ENCODE peak calls at places on chromosomes 3 and 15, in five cellular contexts. K, I, X, Y and H are unnamed samples.

GRCh38 chr3:134077649-134078081 is 47.9 kb upstream of the SLCO2A1 start:
- DNase-seq in Y (no peak), K (no peak), I (no peak), X (peak; percentile 12), H (no peak)

GRCh38 chr3:25495726-25496125 is 67.7 kb downstream of the RARB start:
- DNase-seq in I (no peak), K (no peak), Y (no peak), X (no peak), H (peak; percentile 33)

GRCh38 chr3:153961498-153961897 is 159.7 kb upstream of the ARHGEF26 start:
- DNase-seq in K (no peak), I (no peak), Y (no peak), X (no peak), H (no peak)

GRCh38 chr3:127431066-127431465 is 143.2 kb upstream of the PRR20G start:
- DNase-seq in I (no peak), X (peak; percentile 16), Y (no peak), K (peak; percentile 31), H (no peak)

GRCh38 chr15:83114305-83114704 is 6.9 kb downstream of the TM6SF1 start:
- DNase-seq in Y (no peak), K (no peak), X (no peak), I (no peak), H (no peak)

GRCh38 chr15:69576035-69576526 is 123.5 kb downstream of the RPLP1 start:
- DNase-seq in Y (peak; percentile 44), X (peak; percentile 27), I (no peak), K (peak; percentile 73), H (peak; percentile 16)

GRCh38 chr3:45760878-45761711 is 35.2 kb downstream of the SLC6A20 start:
- DNase-seq in I (peak; percentile 43), K (peak; percentile 74), Y (peak; percentile 81), X (peak; percentile 36), H (peak; percentile 68)

GRCh38 chr3:129954509-129954908 is 20.0 kb upstream of the TRH start:
- DNase-seq in X (no peak), I (no peak), K (no peak), Y (no peak), H (no peak)

GRCh38 chr3:71695000-71695482 is 30.2 kb downstream of the EIF4E3 start:
- DNase-seq in X (no peak), K (peak; percentile 50), Y (peak; percentile 20), I (no peak), H (no peak)

GRCh38 chr3:65483475-65483874 is 555.2 kb downstream of the MAGI1 start:
- DNase-seq in I (peak; percentile 40), K (peak; percentile 68), X (peak; percentile 68), Y (peak; percentile 67), H (peak; percentile 72)

GRCh38 chr3:9884555-9885165 is 4.6 kb upstream of the CIDEC start:
- DNase-seq in K (no peak), X (no peak), I (peak; percentile 88), Y (peak; percentile 74), H (peak; percentile 77)

GRCh38 chr3:71416868-71417267 is 166.7 kb downstream of the FOXP1 start:
- DNase-seq in K (no peak), Y (no peak), X (no peak), I (no peak), H (no peak)

DNA sequence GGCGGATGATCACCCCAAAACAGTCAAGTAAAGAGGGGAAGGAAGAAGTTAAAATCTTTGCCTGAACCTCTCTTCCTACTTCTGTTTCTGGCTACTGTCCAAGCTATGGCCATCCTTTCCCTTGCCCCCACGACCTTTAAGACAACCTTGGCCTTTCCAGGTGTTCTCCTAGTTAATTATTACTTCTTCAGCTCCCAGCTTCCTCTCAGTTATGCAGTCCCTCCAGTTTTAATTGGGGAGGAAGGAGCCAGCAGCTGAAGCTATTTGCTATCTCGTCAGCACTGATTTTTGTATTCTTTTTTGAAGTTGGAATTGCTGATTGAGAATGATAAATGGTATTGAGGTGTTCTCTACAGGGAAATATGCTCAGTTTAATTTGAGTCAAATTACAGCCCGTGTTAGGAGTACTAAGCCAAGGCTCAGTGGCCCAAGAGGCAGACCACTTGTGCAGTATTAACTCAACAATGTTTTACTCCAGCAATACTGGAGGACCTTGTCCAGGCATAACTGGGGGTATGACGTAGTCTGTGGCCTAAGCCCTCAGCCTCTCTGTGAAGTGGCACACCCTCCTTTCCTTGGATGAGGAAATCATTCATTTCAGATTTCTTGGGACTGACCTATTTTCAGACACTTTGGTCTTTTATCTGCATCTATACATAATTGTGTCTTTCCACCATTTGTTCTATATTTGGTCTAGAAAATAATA is 336.9 kb downstream of the SLC9A9 start:
- DNase-seq in Y (no peak), K (no peak), X (no peak), I (no peak), H (no peak)
- TF ChIP-seq CTCF in Y (no peak), K (no peak), X (no peak), I (no peak), H (no peak)

DNA sequence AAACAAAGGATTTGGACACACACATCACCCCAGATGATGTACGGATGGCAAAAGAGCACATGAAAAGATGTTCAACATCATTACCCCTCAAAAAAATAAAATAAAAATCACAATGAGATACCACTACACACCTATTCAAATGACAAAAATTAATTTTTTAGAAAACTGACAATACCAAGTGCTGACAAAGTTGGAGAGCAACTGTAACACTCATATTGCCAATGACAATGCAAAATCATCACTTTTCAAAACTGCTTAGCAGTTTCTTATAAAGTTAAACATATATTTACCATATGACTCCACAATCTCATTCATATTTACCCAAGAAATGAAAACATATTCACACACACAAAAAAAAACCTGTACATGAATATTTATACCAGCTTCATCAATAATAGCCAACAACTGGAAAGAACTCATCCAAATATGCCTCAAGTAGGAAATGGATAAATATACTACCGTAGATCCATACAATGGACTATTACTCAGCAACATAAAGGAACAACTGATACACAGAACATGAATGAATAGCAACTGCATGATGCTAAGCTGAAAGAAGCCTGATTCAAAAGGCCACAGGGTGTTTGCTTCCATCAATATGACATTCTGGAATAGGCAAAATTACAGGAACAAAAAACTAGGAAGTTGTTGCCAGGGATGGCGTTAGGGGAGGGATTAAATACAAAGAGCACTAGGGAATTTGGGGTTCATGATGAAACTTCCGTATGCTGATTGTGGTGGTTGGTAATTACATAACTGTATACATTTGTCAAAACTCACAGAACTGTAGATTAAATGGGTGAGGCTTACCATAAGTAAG is 1.3 kb downstream of the FSIP1 start:
- DNase-seq in X (no peak), I (no peak), K (no peak), Y (no peak), H (no peak)
- H3K4me3 ChIP-seq in X (no peak overlapping the region), I (peak overlapping the region; percentile 98), K (no peak overlapping the region), Y (no peak overlapping the region), H (no peak overlapping the region)

GRCh38 chr3:142723665-142723967 is 218 bp upstream of the TRPC1 start:
- DNase-seq in I (no peak), K (no peak), Y (no peak), X (no peak), H (no peak)

GRCh38 chr3:142723968-142724681 is at the start of gene TRPC1:
- DNase-seq in X (peak; percentile 62), Y (peak; percentile 80), K (peak; percentile 67), I (peak; percentile 56), H (peak; percentile 81)

GRCh38 chr3:142725352-142725739 is 1.5 kb downstream of the TRPC1 start:
- DNase-seq in X (no peak), Y (no peak), I (no peak), K (no peak), H (no peak)

GRCh38 chr3:142726017-142726416 is 2.2 kb downstream of the TRPC1 start:
- DNase-seq in K (no peak), Y (no peak), I (no peak), X (no peak), H (no peak)

DNA sequence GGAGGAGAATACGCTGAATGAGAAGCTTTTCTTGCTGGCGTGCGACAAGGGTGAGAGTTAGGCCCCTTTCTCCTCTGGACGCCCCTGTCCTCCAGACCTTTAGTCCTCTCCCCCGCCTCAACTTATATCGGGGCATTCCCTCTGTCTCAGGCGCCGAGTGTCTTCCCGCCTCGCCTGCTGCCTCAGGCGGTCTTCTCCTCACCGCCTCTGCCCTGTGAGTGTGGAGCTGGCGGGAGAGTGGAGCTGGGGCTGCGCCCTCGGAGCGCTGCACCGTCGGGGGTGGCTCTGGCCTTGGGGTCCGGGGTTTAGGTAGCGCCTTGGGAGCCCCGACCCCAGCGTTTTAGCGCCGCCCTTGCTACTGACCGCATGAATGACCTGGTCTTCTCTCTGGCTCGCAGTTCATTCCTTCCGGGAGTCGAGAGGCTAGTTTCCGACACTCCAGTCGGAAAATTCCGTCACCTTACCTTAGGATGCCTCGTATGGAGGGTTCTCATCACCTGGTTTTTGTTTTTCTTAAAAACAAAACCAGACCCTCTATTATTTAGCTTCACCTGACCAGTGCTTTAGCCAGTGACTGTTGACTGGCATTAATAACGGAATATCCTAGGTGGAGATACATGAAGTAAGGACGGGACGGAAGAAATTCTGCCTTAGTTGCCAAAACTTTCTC is 983 bp downstream of the TRPC1 start:
- DNase-seq in I (no peak), Y (peak; percentile 34), K (peak; percentile 23), X (peak; percentile 18), H (peak; percentile 23)
- TF ChIP-seq CTCF in I (no peak), Y (no peak), K (no peak), X (no peak), H (peak; percentile 12)

GRCh38 chr3:69872783-69873378 is 126.7 kb upstream of the SAMMSON start:
- DNase-seq in K (no peak), X (no peak), Y (no peak), I (no peak), H (no peak)
- H3K4me3 ChIP-seq in K (no peak overlapping the region), X (no peak overlapping the region), Y (no peak overlapping the region), I (no peak overlapping the region), H (no peak overlapping the region)

GRCh38 chr3:189169728-189170127 is 2.0 kb upstream of the TPRG1 start:
- DNase-seq in Y (no peak), X (no peak), I (no peak), K (no peak), H (no peak)
- TF ChIP-seq CTCF in Y (peak; percentile 24), X (no peak), I (no peak), K (no peak), H (no peak)

GRCh38 chr15:52289629-52290081 is 5.9 kb downstream of the MYO5C start:
- DNase-seq in K (no peak), Y (no peak), I (peak; percentile 42), X (peak; percentile 54), H (no peak)
- H3K4me3 ChIP-seq in K (no peak overlapping the region), Y (no peak overlapping the region), I (no peak overlapping the region), X (no peak overlapping the region), H (no peak overlapping the region)